ENCODE peak calls at places on chromosomes 12 and 14, in ten cellular contexts. T is fibroblast of villous mesenchyme, Q is Calu3, Y is HFFc6, M is neural crest cell, K is esophagus squamous epithelium, X is MM.1S, V is progenitor cell of endocrine pancreas, Z is endothelial cell, P is psoas muscle. A is an unnamed sample.

GRCh38 chr12:113896841-113897240 is 69.3 kb downstream of the RBM19 start:
- DNase-seq in T (no peak), Q (no peak), Y (no peak), M (no peak), K (no peak), X (no peak), V (no peak), Z (no peak), P (no peak), A (no peak)

GRCh38 chr14:102590667-102591099 is 1.8 kb upstream of the RCOR1 start:
- DNase-seq in T (peak), Q (peak), Y (no peak), M (peak), K (no peak), X (no peak), V (peak), Z (peak), P (peak), A (no peak)

GRCh38 chr14:70731447-70732239 is 77.7 kb downstream of the MAP3K9 start:
- DNase-seq in T (no peak), Q (no peak), Y (no peak), M (no peak), K (no peak), X (no peak), V (no peak), Z (no peak), P (no peak), A (no peak)

GRCh38 chr12:81221681-81222080 is 143.8 kb downstream of the ACSS3 start:
- DNase-seq in T (no peak), Q (no peak), Y (no peak), M (no peak), K (no peak), X (no peak), V (no peak), Z (no peak), P (no peak), A (no peak)

GRCh38 chr12:98421336-98421735 is 94.1 kb upstream of the TMPO start:
- DNase-seq in T (no peak), Q (no peak), Y (no peak), M (no peak), K (no peak), X (no peak), V (no peak), Z (no peak), P (no peak), A (no peak)

GRCh38 chr12:112353389-112353788 is 28.8 kb downstream of the HECTD4 start:
- DNase-seq in T (no peak), Q (no peak), Y (peak), M (no peak), K (no peak), X (no peak), V (no peak), Z (no peak), P (no peak), A (no peak)

GRCh38 chr12:29317556-29318363 is 63.2 kb downstream of the ERGIC2 start:
- DNase-seq in T (peak), Q (peak), Y (peak), M (peak), K (no peak), X (peak), V (no peak), Z (peak), P (no peak), A (peak)

GRCh38 chr12:12327802-12328201 is 22.2 kb downstream of the MANSC1 start:
- DNase-seq in T (peak), Q (peak), Y (peak), M (peak), K (no peak), X (peak), V (no peak), Z (peak), P (no peak), A (no peak)

GRCh38 chr12:6934110-6934509 is 6.4 kb downstream of the ATN1 start:
- DNase-seq in T (peak), Q (no peak), Y (peak), M (no peak), K (no peak), X (no peak), V (no peak), Z (no peak), P (peak), A (no peak)

GRCh38 chr14:63650336-63650952 is 8.8 kb upstream of the WDR89 start:
- DNase-seq in T (peak), Q (no peak), Y (no peak), M (no peak), K (no peak), X (no peak), V (no peak), Z (no peak), P (no peak), A (no peak)

GRCh38 chr12:104699489-104700194 is 242.9 kb downstream of the CHST11 start:
- DNase-seq in T (no peak), Q (no peak), Y (no peak), M (no peak), K (no peak), X (no peak), V (no peak), Z (no peak), P (no peak), A (no peak)

GRCh38 chr14:54782803-54783659 is 119.6 kb downstream of the GCH1 start:
- DNase-seq in T (peak), Q (peak), Y (no peak), M (no peak), K (no peak), X (peak), V (no peak), Z (peak), P (no peak), A (no peak)

GRCh38 chr12:93526786-93527428 is 45.6 kb upstream of the SOCS2 start:
- DNase-seq in T (peak), Q (peak), Y (peak), M (no peak), K (no peak), X (no peak), V (no peak), Z (no peak), P (no peak), A (no peak)

GRCh38 chr12:93020225-93020997 is 91.3 kb upstream of the EEA1 start:
- DNase-seq in T (no peak), Q (peak), Y (no peak), M (no peak), K (no peak), X (no peak), V (no peak), Z (no peak), P (no peak), A (no peak)

GRCh38 chr12:1907652-1908611 is 10.5 kb downstream of the CACNA2D4 start:
- DNase-seq in T (no peak), Q (peak), Y (no peak), M (no peak), K (no peak), X (no peak), V (peak), Z (no peak), P (peak), A (no peak)

GRCh38 chr12:89343127-89343526 is 9.2 kb downstream of the DUSP6 start:
- DNase-seq in T (no peak), Q (no peak), Y (no peak), M (no peak), K (no peak), X (no peak), V (no peak), Z (no peak), P (peak), A (no peak)

GRCh38 chr14:104702673-104703072 is 13.3 kb downstream of the INF2 start:
- DNase-seq in T (no peak), Q (no peak), Y (no peak), M (no peak), K (no peak), X (no peak), V (no peak), Z (no peak), P (no peak), A (no peak)

GRCh38 chr12:46832084-46832704 is 6.4 kb upstream of the SLC38A4 start:
- DNase-seq in T (no peak), Q (no peak), Y (no peak), M (no peak), K (no peak), X (no peak), V (no peak), Z (no peak), P (no peak), A (no peak)

GRCh38 chr12:53817021-53817389 is 65.2 kb upstream of the CISTR start:
- DNase-seq in T (no peak), Q (no peak), Y (no peak), M (no peak), K (no peak), X (no peak), V (no peak), Z (no peak), P (no peak), A (no peak)

GRCh38 chr12:32768518-32768917 is 12.8 kb upstream of the YARS2 start:
- DNase-seq in T (no peak), Q (no peak), Y (no peak), M (no peak), K (no peak), X (no peak), V (no peak), Z (no peak), P (no peak), A (no peak)

GRCh38 chr12:74624206-74624605 is 86.6 kb downstream of the ATXN7L3B start:
- DNase-seq in T (no peak), Q (no peak), Y (no peak), M (no peak), K (no peak), X (no peak), V (no peak), Z (no peak), P (no peak), A (no peak)

GRCh38 chr14:83441801-83442200 is 1908.1 kb upstream of the SEL1L start:
- DNase-seq in T (no peak), Q (no peak), Y (no peak), M (no peak), K (no peak), X (no peak), V (no peak), Z (no peak), P (no peak), A (no peak)

GRCh38 chr12:119072463-119072862 is 91.1 kb downstream of the SRRM4 start:
- DNase-seq in T (no peak), Q (no peak), Y (no peak), M (no peak), K (no peak), X (no peak), V (no peak), Z (no peak), P (no peak), A (no peak)

GRCh38 chr12:119459481-119459880 is 125.0 kb downstream of the CCDC60 start:
- DNase-seq in T (no peak), Q (no peak), Y (no peak), M (no peak), K (no peak), X (no peak), V (no peak), Z (no peak), P (no peak), A (no peak)

GRCh38 chr14:81453166-81453766 is 53.1 kb upstream of the STON2 start:
- DNase-seq in T (peak), Q (peak), Y (no peak), M (peak), K (no peak), X (peak), V (peak), Z (peak), P (peak), A (peak)

GRCh38 chr12:49825360-49825970 is 2.7 kb downstream of the NCKAP5L start:
- DNase-seq in T (peak), Q (no peak), Y (peak), M (no peak), K (no peak), X (no peak), V (no peak), Z (no peak), P (peak), A (peak)

GRCh38 chr12:66679441-66680069 is 679 bp upstream of the GRIP1 start:
- DNase-seq in T (no peak), Q (no peak), Y (no peak), M (no peak), K (no peak), X (no peak), V (no peak), Z (no peak), P (no peak), A (no peak)

GRCh38 chr12:52523825-52524224 is 3.6 kb upstream of the KRT5 start:
- DNase-seq in T (no peak), Q (no peak), Y (peak), M (no peak), K (no peak), X (no peak), V (peak), Z (peak), P (no peak), A (no peak)

GRCh38 chr12:3658327-3659163 is 94.4 kb downstream of the CRACR2A start:
- DNase-seq in T (peak), Q (no peak), Y (peak), M (peak), K (no peak), X (no peak), V (peak), Z (peak), P (no peak), A (no peak)

GRCh38 chr12:21697829-21698630 is 40.4 kb upstream of the LDHB start:
- DNase-seq in T (peak), Q (no peak), Y (peak), M (no peak), K (no peak), X (peak), V (no peak), Z (no peak), P (no peak), A (no peak)

GRCh38 chr12:132352896-132353800 is 23.8 kb upstream of the GALNT9 start:
- DNase-seq in T (no peak), Q (no peak), Y (no peak), M (no peak), K (no peak), X (no peak), V (no peak), Z (no peak), P (peak), A (no peak)

GRCh38 chr12:68510394-68510793 is 100.3 kb upstream of the RAP1B start:
- DNase-seq in T (no peak), Q (no peak), Y (no peak), M (no peak), K (no peak), X (no peak), V (no peak), Z (no peak), P (no peak), A (no peak)

GRCh38 chr12:132596016-132596415 is 14.4 kb downstream of the LRCOL1 start:
- DNase-seq in T (peak), Q (no peak), Y (peak), M (no peak), K (no peak), X (no peak), V (no peak), Z (no peak), P (no peak), A (no peak)

DNA sequence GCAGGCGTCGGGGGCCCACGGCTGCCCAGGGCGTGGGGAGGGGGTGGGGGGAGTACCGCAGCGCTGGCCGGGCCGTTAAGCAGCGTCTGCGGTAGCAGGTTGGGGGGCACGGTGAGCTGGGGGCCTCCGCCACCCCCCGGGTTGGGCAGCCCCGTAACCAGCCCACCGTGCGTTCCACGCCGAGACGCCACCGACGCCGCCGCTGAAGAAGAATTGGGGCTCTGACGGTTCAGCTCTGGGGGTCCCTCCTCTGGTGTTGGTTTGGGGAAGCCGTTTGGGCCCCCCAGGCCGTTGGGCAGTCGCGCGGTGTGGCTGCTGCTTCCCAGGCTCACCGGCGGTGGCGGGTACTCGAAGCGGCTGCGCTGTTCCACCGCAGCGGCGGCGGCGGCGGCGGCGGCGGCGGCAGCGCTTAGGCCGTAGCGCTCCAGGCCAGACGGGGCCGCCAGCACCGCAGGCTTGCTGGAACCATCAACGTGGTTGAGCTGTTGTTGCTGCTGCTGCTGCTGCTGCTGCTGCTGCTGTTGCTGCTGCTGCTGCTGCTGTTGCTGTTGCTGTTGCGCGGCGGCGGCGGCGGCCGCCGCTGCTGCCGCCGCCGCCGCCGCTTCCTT is 1.5 kb downstream of the IRF2BPL start:
- DNase-seq in T (no peak), Q (peak), Y (peak), M (peak), K (no peak), X (no peak), V (peak), Z (peak), P (peak), A (no peak)
- TF ChIP-seq CTCF in T (no peak), Q (no peak), Y (peak), M (peak), K (no peak), X (no peak), V (no peak), Z (no peak), P (no peak), A (no peak)

GRCh38 chr12:130014485-130014807 is 110.6 kb upstream of the TMEM132D start:
- DNase-seq in T (no peak), Q (no peak), Y (no peak), M (no peak), K (no peak), X (no peak), V (no peak), Z (no peak), P (no peak), A (no peak)
- TF ChIP-seq CTCF in T (no peak), Q (no peak), Y (no peak), M (no peak), K (no peak), X (no peak), V (no peak), Z (no peak), P (no peak), A (no peak)

GRCh38 chr14:68611611-68612010 is 181.3 kb downstream of the ZFP36L1 start:
- DNase-seq in T (no peak), Q (no peak), Y (no peak), M (no peak), K (no peak), X (no peak), V (no peak), Z (no peak), P (no peak), A (no peak)

GRCh38 chr14:68609012-68609411 is 183.9 kb downstream of the ZFP36L1 start:
- DNase-seq in T (no peak), Q (no peak), Y (no peak), M (no peak), K (no peak), X (no peak), V (no peak), Z (no peak), P (no peak), A (no peak)

GRCh38 chr14:68612049-68612448 is 180.8 kb downstream of the ZFP36L1 start:
- DNase-seq in T (peak), Q (no peak), Y (no peak), M (no peak), K (no peak), X (no peak), V (no peak), Z (no peak), P (no peak), A (no peak)

GRCh38 chr14:68608235-68608962 is 184.5 kb downstream of the ZFP36L1 start:
- DNase-seq in T (no peak), Q (no peak), Y (no peak), M (no peak), K (no peak), X (no peak), V (no peak), Z (no peak), P (no peak), A (peak)

DNA sequence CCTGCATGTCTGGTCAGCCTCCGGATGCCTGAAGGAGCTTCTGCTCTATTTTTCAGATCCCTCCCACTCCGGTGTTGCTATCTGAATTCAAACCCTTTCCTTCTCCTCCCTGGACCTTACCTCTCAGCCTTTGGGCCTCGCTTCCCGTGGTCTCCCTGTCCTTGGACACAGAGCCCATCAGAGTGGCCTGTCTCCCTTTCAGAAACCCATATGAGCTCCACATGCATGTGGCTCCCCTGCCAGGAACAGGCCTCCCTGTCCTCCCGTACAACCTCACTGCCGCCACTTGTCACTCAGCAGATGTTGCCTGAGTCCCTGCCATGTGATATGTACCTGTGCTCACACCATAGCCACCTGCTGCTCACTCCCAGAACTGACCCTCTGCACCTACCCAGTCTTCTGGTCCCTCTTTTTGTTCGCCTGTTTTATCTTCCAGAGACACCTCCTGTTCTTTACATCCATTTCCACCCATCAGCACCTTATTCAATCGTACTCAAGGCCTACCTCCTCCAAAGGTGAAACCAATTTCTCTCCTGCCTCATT is 182.5 kb downstream of the ZFP36L1 start:
- DNase-seq in T (no peak), Q (no peak), Y (no peak), M (no peak), K (no peak), X (no peak), V (no peak), Z (no peak), P (no peak), A (peak)
- TF ChIP-seq CTCF in T (no peak), Q (no peak), Y (no peak), M (no peak), K (no peak), X (no peak), V (peak), Z (no peak), P (no peak), A (no peak)

GRCh38 chr14:68295316-68295816 is 475.8 kb downstream of the RAD51B start:
- DNase-seq in T (peak), Q (no peak), Y (no peak), M (no peak), K (no peak), X (no peak), V (no peak), Z (peak), P (peak), A (no peak)

GRCh38 chr14:68300608-68301007 is 481.0 kb downstream of the RAD51B start:
- DNase-seq in T (no peak), Q (no peak), Y (no peak), M (no peak), K (no peak), X (no peak), V (no peak), Z (no peak), P (no peak), A (no peak)

GRCh38 chr14:68293404-68293803 is 473.8 kb downstream of the RAD51B start:
- DNase-seq in T (no peak), Q (no peak), Y (no peak), M (no peak), K (no peak), X (no peak), V (no peak), Z (no peak), P (no peak), A (no peak)

GRCh38 chr14:68297011-68297410 is 477.4 kb downstream of the RAD51B start:
- DNase-seq in T (peak), Q (no peak), Y (no peak), M (no peak), K (no peak), X (no peak), V (no peak), Z (no peak), P (no peak), A (no peak)

DNA sequence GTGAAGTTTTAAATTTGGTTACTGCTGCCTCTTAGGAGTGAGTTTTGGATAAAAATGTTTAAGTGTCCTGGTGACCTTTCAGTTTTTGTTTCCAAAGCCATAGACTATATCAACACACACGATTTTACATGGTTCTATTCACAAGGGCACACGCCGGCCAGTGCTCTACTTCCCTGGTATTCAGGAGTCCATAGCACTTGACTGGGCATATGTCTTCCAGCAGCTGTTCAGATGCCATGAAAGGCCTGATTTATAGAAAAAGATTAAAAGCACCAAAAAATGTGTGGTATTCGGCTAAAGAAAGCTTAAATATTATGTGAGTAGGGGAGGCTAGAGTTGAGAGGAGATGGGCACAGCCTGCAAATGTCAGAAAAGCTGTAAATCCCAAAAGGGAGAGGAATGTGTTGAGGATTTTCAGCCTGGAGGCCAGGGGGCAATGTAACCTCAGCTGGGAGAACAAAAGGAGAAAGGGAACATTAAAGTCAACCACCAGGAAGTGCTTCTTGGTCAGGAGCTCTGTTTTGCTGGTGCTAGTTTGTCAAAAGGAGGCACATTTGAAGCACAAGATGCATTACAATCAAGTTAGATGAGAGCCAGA is 478.4 kb downstream of the RAD51B start:
- DNase-seq in T (peak), Q (peak), Y (peak), M (no peak), K (no peak), X (no peak), V (no peak), Z (no peak), P (no peak), A (no peak)
- TF ChIP-seq CTCF in T (peak), Q (no peak), Y (peak), M (no peak), K (no peak), X (no peak), V (no peak), Z (no peak), P (no peak), A (no peak)

GRCh38 chr12:103326190-103326589 is 169.6 kb downstream of the C12orf42 start:
- DNase-seq in T (no peak), Q (no peak), Y (no peak), M (no peak), K (no peak), X (peak), V (no peak), Z (no peak), P (no peak), A (no peak)
- TF ChIP-seq CTCF in T (no peak), Q (no peak), Y (peak), M (peak), K (no peak), X (peak), V (peak), Z (peak), P (no peak), A (no peak)